ENCODE peak calls at places on chromosomes 5 and 9, in eight cellular contexts. One of them, this sample, is unnamed. For H3K9me3 and H3K27me3, the result is how much of the 10 kb centered on the place peaks cover.

GRCh38 chr5:125891326-125891725 is 531.9 kb upstream of the GRAMD2B start:
- DNase-seq in aorta: no peak
- DNase-seq in hepatocyte: no peak
- DNase-seq in pancreas: no peak
- DNase-seq in MM.1S: no peak
- DNase-seq in transverse colon: no peak
- DNase-seq in fibroblast of lung: peak
- DNase-seq in endodermal cell: no peak
- DNase-seq in this sample: no peak

GRCh38 chr5:1792842-1793266 is 6.8 kb downstream of the MRPL36 start:
- DNase-seq in aorta: peak
- DNase-seq in hepatocyte: no peak
- DNase-seq in pancreas: no peak
- DNase-seq in MM.1S: peak
- DNase-seq in transverse colon: peak
- DNase-seq in fibroblast of lung: peak
- DNase-seq in endodermal cell: no peak
- DNase-seq in this sample: peak

GRCh38 chr9:113892861-113893491 is 16.9 kb downstream of the ZNF618 start:
- DNase-seq in aorta: no peak
- DNase-seq in hepatocyte: no peak
- DNase-seq in pancreas: no peak
- DNase-seq in MM.1S: no peak
- DNase-seq in transverse colon: no peak
- DNase-seq in fibroblast of lung: no peak
- DNase-seq in endodermal cell: no peak
- DNase-seq in this sample: no peak

GRCh38 chr9:78871452-78872331 is 574.8 kb downstream of the PSAT1 start:
- DNase-seq in aorta: no peak
- DNase-seq in hepatocyte: peak
- DNase-seq in pancreas: no peak
- DNase-seq in MM.1S: no peak
- DNase-seq in transverse colon: no peak
- DNase-seq in fibroblast of lung: peak
- DNase-seq in endodermal cell: no peak
- DNase-seq in this sample: no peak

GRCh38 chr9:129111762-129112151 is 542 bp downstream of the PTPA start:
- DNase-seq in aorta: peak
- DNase-seq in hepatocyte: peak
- DNase-seq in pancreas: no peak
- DNase-seq in MM.1S: peak
- DNase-seq in transverse colon: peak
- DNase-seq in fibroblast of lung: peak
- DNase-seq in endodermal cell: peak
- DNase-seq in this sample: no peak

GRCh38 chr5:75374394-75374814 is 37.4 kb downstream of the HMGCR start:
- DNase-seq in aorta: no peak
- DNase-seq in hepatocyte: no peak
- DNase-seq in pancreas: no peak
- DNase-seq in MM.1S: no peak
- DNase-seq in transverse colon: no peak
- DNase-seq in fibroblast of lung: no peak
- DNase-seq in endodermal cell: no peak
- DNase-seq in this sample: peak

GRCh38 chr9:83920942-83921707 is at the start of gene KIF27:
- DNase-seq in aorta: peak
- DNase-seq in hepatocyte: peak
- DNase-seq in pancreas: peak
- DNase-seq in MM.1S: peak
- DNase-seq in transverse colon: peak
- DNase-seq in fibroblast of lung: peak
- DNase-seq in endodermal cell: peak
- DNase-seq in this sample: peak

GRCh38 chr5:103409013-103409670 is 150.6 kb downstream of the MACIR start:
- DNase-seq in aorta: no peak
- DNase-seq in hepatocyte: no peak
- DNase-seq in pancreas: no peak
- DNase-seq in MM.1S: no peak
- DNase-seq in transverse colon: no peak
- DNase-seq in fibroblast of lung: no peak
- DNase-seq in endodermal cell: no peak
- DNase-seq in this sample: no peak

GRCh38 chr9:98010450-98010849 is 27.3 kb downstream of the ANP32B start:
- DNase-seq in aorta: no peak
- DNase-seq in hepatocyte: peak
- DNase-seq in pancreas: no peak
- DNase-seq in MM.1S: peak
- DNase-seq in transverse colon: peak
- DNase-seq in fibroblast of lung: peak
- DNase-seq in endodermal cell: peak
- DNase-seq in this sample: no peak

GRCh38 chr5:41508696-41509398 is 1.6 kb downstream of the PLCXD3 start:
- DNase-seq in aorta: no peak
- DNase-seq in hepatocyte: no peak
- DNase-seq in pancreas: no peak
- DNase-seq in MM.1S: no peak
- DNase-seq in transverse colon: no peak
- DNase-seq in fibroblast of lung: no peak
- DNase-seq in endodermal cell: no peak
- DNase-seq in this sample: no peak
- H3K27ac ChIP-seq in aorta: no peak
- H3K27ac ChIP-seq in hepatocyte: no peak
- H3K27ac ChIP-seq in pancreas: no peak
- H3K27ac ChIP-seq in MM.1S: no peak
- H3K27ac ChIP-seq in transverse colon: no peak
- H3K27ac ChIP-seq in fibroblast of lung: no peak
- H3K27ac ChIP-seq in endodermal cell: no peak
- H3K27ac ChIP-seq in this sample: no peak

DNA sequence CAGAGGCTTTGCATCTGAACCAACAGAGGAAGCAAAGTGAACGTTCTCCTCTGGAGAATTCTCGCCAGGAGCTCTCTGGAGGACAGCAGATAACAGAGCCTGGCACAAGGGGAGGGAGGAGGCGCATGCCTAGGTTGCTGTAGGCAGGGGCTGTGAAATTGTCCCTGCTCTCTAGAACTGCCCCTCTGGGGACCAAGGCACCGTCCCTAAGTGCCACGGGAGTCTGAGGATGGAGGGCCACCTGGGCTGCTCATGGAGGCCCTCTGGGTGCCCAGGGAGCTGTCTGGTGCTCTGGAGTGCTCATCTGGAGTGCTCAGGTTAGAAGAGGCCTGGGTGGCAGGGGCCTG is 77.6 kb downstream of the CACNA1B start:
- DNase-seq in aorta: no peak
- DNase-seq in hepatocyte: no peak
- DNase-seq in pancreas: no peak
- DNase-seq in MM.1S: no peak
- DNase-seq in transverse colon: no peak
- DNase-seq in fibroblast of lung: no peak
- DNase-seq in endodermal cell: no peak
- DNase-seq in this sample: no peak
- H3K9me3 ChIP-seq in aorta: under half
- H3K9me3 ChIP-seq in hepatocyte: under half
- H3K9me3 ChIP-seq in pancreas: under half
- H3K9me3 ChIP-seq in MM.1S: under half
- H3K9me3 ChIP-seq in transverse colon: under half
- H3K9me3 ChIP-seq in fibroblast of lung: under half
- H3K9me3 ChIP-seq in endodermal cell: under half
- H3K9me3 ChIP-seq in this sample: under half

GRCh38 chr9:95808001-95808400 is 67.5 kb upstream of the ERCC6L2 start:
- DNase-seq in aorta: no peak
- DNase-seq in hepatocyte: no peak
- DNase-seq in pancreas: no peak
- DNase-seq in MM.1S: no peak
- DNase-seq in transverse colon: no peak
- DNase-seq in fibroblast of lung: peak
- DNase-seq in endodermal cell: no peak
- DNase-seq in this sample: no peak

GRCh38 chr9:95809686-95810085 is 65.8 kb upstream of the ERCC6L2 start:
- DNase-seq in aorta: no peak
- DNase-seq in hepatocyte: no peak
- DNase-seq in pancreas: no peak
- DNase-seq in MM.1S: no peak
- DNase-seq in transverse colon: no peak
- DNase-seq in fibroblast of lung: no peak
- DNase-seq in endodermal cell: no peak
- DNase-seq in this sample: no peak

GRCh38 chr9:95810814-95811213 is 64.7 kb upstream of the ERCC6L2 start:
- DNase-seq in aorta: no peak
- DNase-seq in hepatocyte: no peak
- DNase-seq in pancreas: no peak
- DNase-seq in MM.1S: no peak
- DNase-seq in transverse colon: no peak
- DNase-seq in fibroblast of lung: no peak
- DNase-seq in endodermal cell: no peak
- DNase-seq in this sample: no peak

GRCh38 chr9:95810133-95810532 is 65.4 kb upstream of the ERCC6L2 start:
- DNase-seq in aorta: no peak
- DNase-seq in hepatocyte: no peak
- DNase-seq in pancreas: no peak
- DNase-seq in MM.1S: no peak
- DNase-seq in transverse colon: no peak
- DNase-seq in fibroblast of lung: no peak
- DNase-seq in endodermal cell: no peak
- DNase-seq in this sample: no peak

DNA sequence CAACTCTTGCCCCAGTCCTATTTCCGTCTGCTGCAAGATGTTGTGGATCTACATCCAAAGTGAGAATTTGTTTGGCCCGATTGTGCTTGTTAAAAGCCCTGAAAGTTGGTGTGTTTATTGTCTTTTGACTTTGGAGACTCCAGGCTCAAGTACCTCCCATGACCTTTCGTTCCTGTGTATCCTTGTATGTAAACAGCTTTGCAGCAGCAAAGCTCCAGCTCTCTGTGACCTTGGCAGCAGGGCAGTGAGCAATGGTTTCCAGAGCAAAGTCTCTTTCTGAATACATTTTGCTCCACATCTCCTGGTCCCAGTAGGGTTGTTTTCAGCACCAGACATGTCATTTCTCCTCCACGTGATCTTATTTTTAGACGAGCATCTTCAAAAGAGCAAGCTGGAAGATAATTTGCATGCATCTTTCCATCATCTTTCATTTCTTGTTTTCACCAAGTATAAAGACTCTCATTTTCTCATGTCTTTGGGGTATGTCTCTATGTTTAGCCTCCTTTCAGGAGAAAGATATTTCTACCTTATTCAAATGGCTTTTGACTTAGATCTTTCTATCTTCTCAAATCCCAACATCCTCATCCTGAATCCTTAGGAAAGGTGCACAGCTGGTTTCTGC is 68.1 kb upstream of the ERCC6L2 start:
- DNase-seq in aorta: no peak
- DNase-seq in hepatocyte: peak
- DNase-seq in pancreas: no peak
- DNase-seq in MM.1S: no peak
- DNase-seq in transverse colon: no peak
- DNase-seq in fibroblast of lung: no peak
- DNase-seq in endodermal cell: no peak
- DNase-seq in this sample: no peak
- H3K27me3 ChIP-seq in aorta: under half
- H3K27me3 ChIP-seq in hepatocyte: under half
- H3K27me3 ChIP-seq in pancreas: under half
- H3K27me3 ChIP-seq in MM.1S: under half
- H3K27me3 ChIP-seq in transverse colon: under half
- H3K27me3 ChIP-seq in fibroblast of lung: under half
- H3K27me3 ChIP-seq in endodermal cell: under half
- H3K27me3 ChIP-seq in this sample: under half

GRCh38 chr9:37551468-37551867 is 24.7 kb downstream of the FBXO10 start:
- DNase-seq in aorta: no peak
- DNase-seq in hepatocyte: no peak
- DNase-seq in pancreas: no peak
- DNase-seq in MM.1S: no peak
- DNase-seq in transverse colon: no peak
- DNase-seq in fibroblast of lung: no peak
- DNase-seq in endodermal cell: no peak
- DNase-seq in this sample: no peak

GRCh38 chr9:37549527-37549926 is 26.7 kb downstream of the FBXO10 start:
- DNase-seq in aorta: no peak
- DNase-seq in hepatocyte: no peak
- DNase-seq in pancreas: no peak
- DNase-seq in MM.1S: peak
- DNase-seq in transverse colon: no peak
- DNase-seq in fibroblast of lung: peak
- DNase-seq in endodermal cell: no peak
- DNase-seq in this sample: no peak

GRCh38 chr9:37543468-37543867 is 32.7 kb downstream of the FBXO10 start:
- DNase-seq in aorta: no peak
- DNase-seq in hepatocyte: no peak
- DNase-seq in pancreas: no peak
- DNase-seq in MM.1S: no peak
- DNase-seq in transverse colon: no peak
- DNase-seq in fibroblast of lung: no peak
- DNase-seq in endodermal cell: no peak
- DNase-seq in this sample: no peak

GRCh38 chr9:37550781-37551180 is 25.4 kb downstream of the FBXO10 start:
- DNase-seq in aorta: no peak
- DNase-seq in hepatocyte: no peak
- DNase-seq in pancreas: no peak
- DNase-seq in MM.1S: no peak
- DNase-seq in transverse colon: no peak
- DNase-seq in fibroblast of lung: peak
- DNase-seq in endodermal cell: no peak
- DNase-seq in this sample: no peak

GRCh38 chr9:37547328-37547878 is 28.8 kb downstream of the FBXO10 start:
- DNase-seq in aorta: no peak
- DNase-seq in hepatocyte: no peak
- DNase-seq in pancreas: no peak
- DNase-seq in MM.1S: no peak
- DNase-seq in transverse colon: no peak
- DNase-seq in fibroblast of lung: no peak
- DNase-seq in endodermal cell: no peak
- DNase-seq in this sample: no peak
- H3K27ac ChIP-seq in aorta: no peak
- H3K27ac ChIP-seq in hepatocyte: no peak
- H3K27ac ChIP-seq in pancreas: no peak
- H3K27ac ChIP-seq in MM.1S: no peak
- H3K27ac ChIP-seq in transverse colon: no peak
- H3K27ac ChIP-seq in fibroblast of lung: no peak
- H3K27ac ChIP-seq in endodermal cell: no peak
- H3K27ac ChIP-seq in this sample: no peak

GRCh38 chr9:25990376-25990775 is 312.1 kb upstream of the TUSC1 start:
- DNase-seq in aorta: no peak
- DNase-seq in hepatocyte: no peak
- DNase-seq in pancreas: no peak
- DNase-seq in MM.1S: no peak
- DNase-seq in transverse colon: no peak
- DNase-seq in fibroblast of lung: no peak
- DNase-seq in endodermal cell: no peak
- DNase-seq in this sample: no peak
- H3K9me3 ChIP-seq in aorta: under half
- H3K9me3 ChIP-seq in hepatocyte: under half
- H3K9me3 ChIP-seq in pancreas: under half
- H3K9me3 ChIP-seq in MM.1S: under half
- H3K9me3 ChIP-seq in transverse colon: under half
- H3K9me3 ChIP-seq in fibroblast of lung: under half
- H3K9me3 ChIP-seq in endodermal cell: under half
- H3K9me3 ChIP-seq in this sample: half or more